ENCODE peak calls at places on chromosomes 13 and 19, in ten cellular contexts. U is upper lobe of right lung; S is cardiac muscle cell; Z is Panc1; W is neuronal stem cell; P is WERI-Rb-1; R is IMR-90; H is CD8-positive, alpha-beta T cell; M is CD4-positive, CD25-positive, alpha-beta regulatory T cell; O is PC-3. X is an unnamed sample. For H3K36me3, the result is how much of the 10 kb centered on the place peaks cover.

GRCh38 chr19:33005440-33005839 is 33.4 kb downstream of the FAAP24 start:
- DNase-seq in W (no peak), U (no peak), R (no peak), O (peak), P (no peak), M (no peak), Z (no peak), H (no peak), S (no peak), X (no peak)

GRCh38 chr13:95301947-95302386 is 716 bp upstream of the ABCC4 start:
- DNase-seq in M (no peak), Z (no peak), H (no peak), R (no peak), O (no peak), S (no peak), U (no peak), W (peak), P (no peak), X (no peak)

GRCh38 chr13:27007166-27007565 is 164.4 kb downstream of the USP12 start:
- DNase-seq in S (no peak), U (no peak), H (no peak), W (no peak), R (no peak), M (no peak), Z (no peak), O (no peak), P (peak), X (no peak)

GRCh38 chr13:99845136-99845874 is 126.3 kb downstream of the ZIC5 start:
- DNase-seq in S (no peak), Z (no peak), M (no peak), O (no peak), U (no peak), W (no peak), H (no peak), R (no peak), P (no peak), X (peak)

GRCh38 chr13:24127116-24127631 is 33.3 kb upstream of the SPATA13 start:
- DNase-seq in U (no peak), O (peak), M (no peak), S (no peak), Z (no peak), H (no peak), R (peak), W (no peak), P (no peak), X (no peak)

GRCh38 chr13:96947343-96947910 is 46.8 kb downstream of the OXGR1 start:
- DNase-seq in O (no peak), R (no peak), W (no peak), H (no peak), S (no peak), Z (no peak), M (no peak), U (no peak), P (no peak), X (no peak)

GRCh38 chr19:8722032-8722431 is 598 bp downstream of the OR2Z1 start:
- DNase-seq in S (no peak), R (no peak), P (no peak), H (no peak), U (no peak), M (no peak), Z (no peak), W (no peak), O (no peak), X (no peak)

GRCh38 chr19:1465191-1466016 is 13.6 kb downstream of the C19orf25 start:
- DNase-seq in M (peak), H (no peak), R (peak), P (no peak), Z (no peak), S (peak), O (no peak), U (no peak), W (no peak), X (no peak)

GRCh38 chr19:46426506-46427162 is 2.1 kb downstream of the PNMA8C start:
- DNase-seq in P (peak), S (peak), M (no peak), O (no peak), H (no peak), Z (no peak), U (peak), W (peak), R (peak), X (no peak)

GRCh38 chr19:46295401-46296308 is 1.2 kb upstream of the HIF3A start:
- DNase-seq in M (no peak), W (no peak), U (no peak), Z (no peak), S (no peak), O (no peak), R (no peak), P (peak), H (no peak), X (no peak)

GRCh38 chr19:6233827-6234511 is 45.8 kb downstream of the MLLT1 start:
- DNase-seq in W (no peak), M (no peak), U (peak), P (no peak), O (no peak), H (no peak), Z (no peak), S (no peak), R (no peak), X (no peak)

GRCh38 chr19:41226053-41226873 is 7.2 kb downstream of the AXL start:
- DNase-seq in O (peak), H (peak), Z (no peak), S (peak), P (peak), U (peak), M (peak), R (peak), W (peak), X (peak)

GRCh38 chr13:100483836-100484381 is 104.7 kb downstream of the GGACT start:
- DNase-seq in S (peak), U (no peak), R (no peak), O (no peak), Z (no peak), M (no peak), P (no peak), H (no peak), W (no peak), X (no peak)

GRCh38 chr13:31377946-31378345 is 178.2 kb downstream of the B3GLCT start:
- DNase-seq in M (no peak), Z (no peak), P (no peak), O (no peak), R (no peak), W (no peak), U (no peak), S (no peak), H (no peak), X (no peak)

GRCh38 chr13:37446503-37446902 is 152.1 kb downstream of the POSTN start:
- DNase-seq in S (peak), R (peak), P (no peak), W (no peak), H (no peak), O (peak), U (no peak), Z (no peak), M (no peak), X (no peak)

GRCh38 chr13:39663958-39664357 is 8.5 kb downstream of the COG6 start:
- DNase-seq in W (no peak), H (no peak), R (no peak), U (no peak), S (no peak), P (no peak), Z (no peak), M (no peak), O (no peak), X (no peak)

GRCh38 chr19:2273356-2274184 is 8.4 kb downstream of the PEAK3 start:
- DNase-seq in M (peak), U (peak), Z (no peak), W (peak), S (peak), R (peak), O (peak), H (peak), P (peak), X (peak)

GRCh38 chr19:35216833-35217707 is 11.5 kb downstream of the FAM187B start:
- DNase-seq in R (no peak), U (peak), W (no peak), M (peak), P (peak), O (peak), H (peak), Z (no peak), S (no peak), X (no peak)

GRCh38 chr19:50629801-50630200 is 9.9 kb downstream of the SYT3 start:
- DNase-seq in U (no peak), S (no peak), O (no peak), M (no peak), W (no peak), R (no peak), P (no peak), H (no peak), Z (no peak), X (no peak)

GRCh38 chr19:30322641-30323320 is 49.4 kb upstream of the ZNF536 start:
- DNase-seq in H (no peak), P (no peak), M (no peak), O (no peak), U (no peak), S (no peak), W (no peak), R (no peak), Z (no peak), X (no peak)

GRCh38 chr19:19406878-19407639 is 1.6 kb downstream of the GATAD2A start:
- DNase-seq in H (no peak), P (peak), Z (no peak), S (no peak), W (no peak), R (peak), O (peak), M (peak), U (no peak), X (no peak)
- H3K27ac ChIP-seq in H (peak), P (peak), Z (peak), S (peak), W (no peak), R (peak), O (peak), M (peak), U (peak), X (no peak)

GRCh38 chr19:15475169-15475568 is 4.1 kb downstream of the PGLYRP2 start:
- DNase-seq in W (no peak), S (no peak), P (no peak), R (no peak), Z (no peak), H (no peak), O (no peak), U (no peak), M (no peak), X (no peak)

GRCh38 chr19:15469513-15470297 is 5.4 kb upstream of the RASAL3 start:
- DNase-seq in S (no peak), W (no peak), P (no peak), H (no peak), Z (no peak), M (no peak), R (no peak), U (peak), O (no peak), X (no peak)

GRCh38 chr19:15467734-15468214 is 3.4 kb upstream of the RASAL3 start:
- DNase-seq in W (no peak), O (no peak), H (no peak), P (no peak), Z (no peak), S (no peak), R (no peak), M (no peak), U (peak), X (no peak)

GRCh38 chr19:15468675-15469512 is 4.5 kb upstream of the RASAL3 start:
- DNase-seq in H (no peak), P (no peak), U (peak), R (no peak), S (no peak), O (no peak), Z (no peak), M (no peak), W (no peak), X (no peak)

GRCh38 chr19:15471639-15472101 is 7.3 kb upstream of the RASAL3 start:
- DNase-seq in M (no peak), H (no peak), P (no peak), Z (no peak), W (no peak), S (no peak), U (peak), R (no peak), O (no peak), X (no peak)
- H3K36me3 ChIP-seq in M (under half), H (under half), P (under half), Z (under half), W (under half), S (under half), U (under half), R (under half), O (under half), X (under half)

DNA sequence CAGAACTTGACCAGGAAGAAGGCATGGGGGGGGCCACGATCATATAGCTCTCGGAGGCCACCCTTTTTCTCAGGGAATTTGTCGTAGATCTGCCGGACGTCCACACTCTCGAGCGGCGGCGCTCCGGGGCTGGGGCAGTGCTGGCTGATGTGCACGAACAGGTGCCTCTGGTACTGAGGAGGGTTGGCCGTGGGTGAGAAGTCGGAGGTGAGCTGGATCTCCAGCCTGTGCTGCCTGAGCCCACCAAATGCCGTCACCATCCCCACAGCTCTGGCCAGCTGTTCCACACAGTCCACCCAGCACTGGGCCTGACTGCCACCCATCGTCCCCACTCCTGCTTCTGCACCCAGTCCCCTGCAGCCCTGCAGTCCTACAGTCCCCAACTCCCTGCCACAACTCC is 12.0 kb downstream of the CD37 start:
- DNase-seq in Z (no peak), H (no peak), W (no peak), M (no peak), S (no peak), O (no peak), P (no peak), R (no peak), U (no peak), X (no peak)
- H3K27ac ChIP-seq in Z (no peak), H (no peak), W (no peak), M (no peak), S (no peak), O (no peak), P (no peak), R (no peak), U (no peak), X (no peak)

GRCh38 chr19:10988921-10989320 is 28.1 kb downstream of the SMARCA4 start:
- DNase-seq in R (no peak), S (no peak), M (no peak), Z (no peak), P (no peak), U (no peak), H (no peak), O (no peak), W (no peak), X (no peak)

GRCh38 chr19:10988380-10988779 is 27.6 kb downstream of the SMARCA4 start:
- DNase-seq in H (no peak), P (no peak), S (no peak), W (no peak), M (no peak), U (no peak), O (no peak), Z (no peak), R (no peak), X (no peak)

GRCh38 chr19:10991521-10992081 is 30.8 kb downstream of the SMARCA4 start:
- DNase-seq in M (no peak), U (no peak), R (no peak), Z (no peak), O (no peak), S (no peak), H (no peak), P (no peak), W (no peak), X (no peak)

GRCh38 chr19:10987621-10988297 is 26.9 kb downstream of the SMARCA4 start:
- DNase-seq in H (no peak), U (no peak), P (no peak), M (no peak), W (no peak), S (no peak), O (no peak), Z (no peak), R (no peak), X (no peak)

GRCh38 chr19:10991076-10991475 is 30.2 kb downstream of the SMARCA4 start:
- DNase-seq in S (no peak), M (no peak), R (no peak), H (no peak), Z (no peak), O (no peak), P (no peak), W (no peak), U (no peak), X (no peak)
- H3K36me3 ChIP-seq in S (half or more), M (half or more), R (half or more), H (under half), Z (under half), O (half or more), P (half or more), W (half or more), U (half or more), X (half or more)

GRCh38 chr19:13037718-13038117 is 42.4 kb downstream of the NFIX start:
- DNase-seq in H (no peak), U (no peak), R (no peak), P (no peak), Z (no peak), W (no peak), M (no peak), O (no peak), S (no peak), X (no peak)
- H3K27ac ChIP-seq in H (no peak), U (peak), R (peak), P (no peak), Z (peak), W (no peak), M (no peak), O (peak), S (no peak), X (peak)

GRCh38 chr19:18571564-18572344 is at the start of gene UBA52:
- DNase-seq in O (peak), Z (peak), S (peak), U (peak), R (peak), P (peak), W (peak), M (peak), H (peak), X (peak)

GRCh38 chr19:18562086-18562485 is 4.4 kb downstream of the KXD1 start:
- DNase-seq in P (no peak), H (no peak), W (no peak), R (no peak), Z (no peak), S (no peak), U (no peak), O (no peak), M (no peak), X (no peak)

GRCh38 chr19:18568367-18568766 is 3.3 kb upstream of the UBA52 start:
- DNase-seq in H (no peak), Z (no peak), S (no peak), W (no peak), R (no peak), M (no peak), U (no peak), P (no peak), O (no peak), X (no peak)

GRCh38 chr19:18566953-18567352 is 4.7 kb upstream of the UBA52 start:
- DNase-seq in H (no peak), P (no peak), M (no peak), R (no peak), Z (no peak), W (no peak), U (no peak), O (no peak), S (no peak), X (no peak)
- H3K36me3 ChIP-seq in H (under half), P (half or more), M (half or more), R (under half), Z (under half), W (half or more), U (half or more), O (under half), S (under half), X (half or more)

GRCh38 chr13:35346494-35346893 is 130.0 kb downstream of the MAB21L1 start:
- DNase-seq in P (no peak), S (no peak), Z (no peak), O (no peak), W (no peak), U (no peak), M (no peak), H (no peak), R (no peak), X (no peak)
- H3K27ac ChIP-seq in P (peak), S (no peak), Z (no peak), O (no peak), W (no peak), U (no peak), M (no peak), H (no peak), R (no peak), X (no peak)